ENCODE peak calls at places on chromosomes 3 and 15, in six cellular contexts. P is thoracic aorta, Y is activated T-cell treated with anti-CD3 and anti-CD28 coated beads for 24 hours, I is HuH-7.5, Q is nucleus accumbens, B is sigmoid colon. O is an unnamed sample.

GRCh38 chr3:2870714-2871353 is 239.3 kb downstream of the IL5RA start:
- DNase-seq in P (no peak), Y (no peak), Q (no peak), B (no peak), I (no peak), O (no peak)

GRCh38 chr15:65249641-65250040 is 37.0 kb downstream of the PARP16 start:
- DNase-seq in B (no peak), P (no peak), Y (peak), I (no peak), Q (no peak), O (no peak)

GRCh38 chr3:194058189-194058571 is 77.8 kb upstream of the HES1 start:
- DNase-seq in Q (peak), P (no peak), B (peak), I (no peak), Y (peak), O (no peak)

GRCh38 chr3:73621388-73621787 is 3.4 kb downstream of the PDZRN3 start:
- DNase-seq in B (peak), P (no peak), I (no peak), Q (no peak), Y (no peak), O (peak)

GRCh38 chr15:82126346-82126745 is 80.5 kb upstream of the MEX3B start:
- DNase-seq in Y (no peak), I (no peak), B (no peak), Q (no peak), P (no peak), O (no peak)

GRCh38 chr15:50506121-50506520 is 40.3 kb downstream of the USP50 start:
- DNase-seq in I (no peak), B (no peak), P (no peak), Q (no peak), Y (no peak), O (no peak)

GRCh38 chr3:32423956-32424558 is 32.4 kb downstream of the CMTM7 start:
- DNase-seq in Y (no peak), I (no peak), B (no peak), Q (no peak), P (no peak), O (no peak)

GRCh38 chr3:69999191-70000027 is at the start of gene SAMMSON:
- DNase-seq in P (no peak), I (no peak), Q (no peak), B (no peak), Y (no peak), O (no peak)

GRCh38 chr15:88083828-88084760 is 172.4 kb downstream of the NTRK3 start:
- DNase-seq in Y (no peak), B (no peak), Q (no peak), I (no peak), P (no peak), O (no peak)

GRCh38 chr3:100982710-100983109 is 10.5 kb downstream of the ABI3BP start:
- DNase-seq in I (no peak), Y (no peak), B (peak), Q (no peak), P (no peak), O (no peak)

GRCh38 chr3:194760740-194761139 is 75.1 kb downstream of the FAM43A start:
- DNase-seq in P (no peak), B (no peak), I (no peak), Q (no peak), Y (no peak), O (no peak)

GRCh38 chr3:61975199-61975598 is 398.2 kb downstream of the FEZF2 start:
- DNase-seq in Y (no peak), P (no peak), Q (no peak), I (no peak), B (no peak), O (no peak)

GRCh38 chr3:39473452-39474125 is 6.1 kb downstream of the MOBP start:
- DNase-seq in Y (no peak), B (no peak), I (no peak), P (no peak), Q (no peak), O (no peak)

GRCh38 chr3:186938716-186939115 is 8.4 kb downstream of the ST6GAL1 start:
- DNase-seq in P (no peak), Q (no peak), I (no peak), Y (no peak), B (no peak), O (no peak)

GRCh38 chr3:171320721-171321120 is 139.5 kb downstream of the TNIK start:
- DNase-seq in Q (no peak), P (no peak), B (peak), Y (no peak), I (peak), O (no peak)

GRCh38 chr15:31367730-31368344 is 41.2 kb downstream of the KLF13 start:
- DNase-seq in P (no peak), I (no peak), Q (no peak), B (no peak), Y (no peak), O (no peak)

GRCh38 chr3:147656023-147656422 is 246.9 kb downstream of the ZIC1 start:
- DNase-seq in P (no peak), B (no peak), I (no peak), Y (no peak), Q (no peak), O (no peak)

GRCh38 chr15:47405768-47406167 is 311.5 kb upstream of the SEMA6D start:
- DNase-seq in B (no peak), Y (no peak), P (no peak), Q (no peak), I (no peak), O (no peak)

GRCh38 chr15:56946150-56946549 is 27.7 kb downstream of the TCF12 start:
- DNase-seq in Q (no peak), I (no peak), Y (no peak), B (no peak), P (no peak), O (no peak)

GRCh38 chr3:134677987-134678308 is 27.1 kb upstream of the KY start:
- DNase-seq in Q (no peak), P (no peak), B (no peak), Y (no peak), I (no peak), O (no peak)

GRCh38 chr15:91118796-91119590 is 18.9 kb downstream of the SV2B start:
- DNase-seq in P (no peak), B (no peak), Y (no peak), I (no peak), Q (no peak), O (no peak)

GRCh38 chr15:58053236-58054153 is 12.0 kb downstream of the ALDH1A2 start:
- DNase-seq in I (no peak), Q (no peak), B (no peak), Y (no peak), P (no peak), O (no peak)

GRCh38 chr3:141456328-141456689 is 30.5 kb upstream of the RASA2 start:
- DNase-seq in I (no peak), B (no peak), P (no peak), Q (no peak), Y (no peak), O (no peak)

GRCh38 chr3:109478614-109479013 is 141.3 kb upstream of the DPPA4 start:
- DNase-seq in P (no peak), B (no peak), Y (no peak), I (no peak), Q (no peak), O (no peak)

GRCh38 chr15:77659350-77660321 is 26.9 kb upstream of the LINGO1 start:
- DNase-seq in B (no peak), I (peak), Q (no peak), P (no peak), Y (peak), O (no peak)

GRCh38 chr15:89150762-89151305 is 62.6 kb downstream of the ABHD2 start:
- DNase-seq in B (peak), Q (no peak), P (no peak), Y (no peak), I (no peak), O (no peak)

GRCh38 chr3:107271787-107272387 is 105.4 kb upstream of the CCDC54 start:
- DNase-seq in I (peak), Q (no peak), B (no peak), Y (no peak), P (no peak), O (no peak)

GRCh38 chr3:114155370-114155821 is 23.5 kb downstream of the DRD3 start:
- DNase-seq in Q (no peak), B (no peak), P (no peak), I (peak), Y (no peak), O (no peak)

GRCh38 chr3:56125358-56126005 is 342.8 kb downstream of the ERC2 start:
- DNase-seq in Y (no peak), P (no peak), B (peak), Q (no peak), I (no peak), O (no peak)

GRCh38 chr3:179503640-179504039 is 52.4 kb upstream of the GNB4 start:
- DNase-seq in I (no peak), B (no peak), Y (no peak), Q (no peak), P (no peak), O (no peak)

GRCh38 chr3:113832477-113833164 is 6.0 kb upstream of the GRAMD1C start:
- DNase-seq in Q (no peak), B (no peak), I (no peak), Y (no peak), P (no peak), O (no peak)

GRCh38 chr3:184630861-184631260 is 69.3 kb downstream of the EPHB3 start:
- DNase-seq in P (no peak), B (no peak), I (no peak), Q (no peak), Y (no peak), O (no peak)

GRCh38 chr3:172221550-172221949 is 182.2 kb downstream of the FNDC3B start:
- DNase-seq in Q (no peak), P (no peak), Y (no peak), I (no peak), B (no peak), O (no peak)

GRCh38 chr15:66132251-66132816 is 121.2 kb downstream of the MEGF11 start:
- DNase-seq in I (no peak), Q (no peak), P (no peak), B (no peak), Y (no peak), O (no peak)

GRCh38 chr15:60507596-60508424 is 28.9 kb upstream of the ICE2 start:
- DNase-seq in B (peak), I (peak), P (no peak), Q (no peak), Y (peak), O (no peak)

GRCh38 chr15:67928666-67929065 is 88.8 kb upstream of the RNU6-1 start:
- DNase-seq in B (no peak), Y (no peak), P (no peak), I (no peak), Q (no peak), O (no peak)

GRCh38 chr15:45274636-45275035 is 22.6 kb downstream of the SLC28A2 start:
- DNase-seq in B (no peak), Q (no peak), Y (no peak), P (no peak), I (no peak), O (no peak)

GRCh38 chr15:93837450-93837849 is 393.9 kb upstream of the MCTP2 start:
- DNase-seq in B (no peak), P (no peak), Y (no peak), I (no peak), Q (no peak), O (no peak)